ENCODE peak calls at places on chromosomes 16 and 17, in nine cellular contexts. One of them, this sample, is unnamed.

GRCh38 chr16:67100569-67101300 is 9.0 kb upstream of the PHAF1 start:
- DNase-seq in IMR-90: peak
- DNase-seq in neural progenitor cell: no peak
- DNase-seq in PC-3: peak
- DNase-seq in mammary epithelial cell: no peak
- DNase-seq in endodermal cell: no peak
- DNase-seq in neuronal stem cell: no peak
- DNase-seq in SK-N-SH: peak
- DNase-seq in GM23248: peak
- DNase-seq in this sample: no peak

GRCh38 chr16:84703671-84704070 is 3.9 kb downstream of the USP10 start:
- DNase-seq in neural progenitor cell: peak
- DNase-seq in PC-3: no peak
- DNase-seq in mammary epithelial cell: no peak
- DNase-seq in SK-N-SH: no peak
- DNase-seq in endodermal cell: no peak
- DNase-seq in GM23248: no peak
- DNase-seq in IMR-90: no peak
- DNase-seq in neuronal stem cell: no peak
- DNase-seq in this sample: no peak

GRCh38 chr17:50056961-50057330 is 1.0 kb downstream of the ITGA3 start:
- DNase-seq in IMR-90: peak
- DNase-seq in neural progenitor cell: peak
- DNase-seq in neuronal stem cell: no peak
- DNase-seq in GM23248: peak
- DNase-seq in mammary epithelial cell: peak
- DNase-seq in SK-N-SH: no peak
- DNase-seq in endodermal cell: peak
- DNase-seq in PC-3: peak
- DNase-seq in this sample: no peak

GRCh38 chr16:85205747-85206471 is 93.6 kb upstream of the CIBAR2 start:
- DNase-seq in SK-N-SH: peak
- DNase-seq in mammary epithelial cell: no peak
- DNase-seq in GM23248: peak
- DNase-seq in neuronal stem cell: no peak
- DNase-seq in endodermal cell: no peak
- DNase-seq in neural progenitor cell: no peak
- DNase-seq in IMR-90: peak
- DNase-seq in PC-3: no peak
- DNase-seq in this sample: no peak

GRCh38 chr17:77257169-77257568 is 116.4 kb downstream of the SEC14L1 start:
- DNase-seq in mammary epithelial cell: no peak
- DNase-seq in IMR-90: no peak
- DNase-seq in endodermal cell: no peak
- DNase-seq in neuronal stem cell: no peak
- DNase-seq in GM23248: no peak
- DNase-seq in SK-N-SH: no peak
- DNase-seq in neural progenitor cell: no peak
- DNase-seq in PC-3: no peak
- DNase-seq in this sample: no peak

GRCh38 chr17:804541-805435 is 22.6 kb downstream of the MRM3 start:
- DNase-seq in GM23248: no peak
- DNase-seq in mammary epithelial cell: no peak
- DNase-seq in endodermal cell: no peak
- DNase-seq in neural progenitor cell: peak
- DNase-seq in PC-3: no peak
- DNase-seq in neuronal stem cell: no peak
- DNase-seq in IMR-90: no peak
- DNase-seq in SK-N-SH: no peak
- DNase-seq in this sample: no peak

GRCh38 chr17:410674-411401 is 58.2 kb upstream of the RPH3AL start:
- DNase-seq in endodermal cell: no peak
- DNase-seq in neuronal stem cell: peak
- DNase-seq in PC-3: no peak
- DNase-seq in mammary epithelial cell: no peak
- DNase-seq in neural progenitor cell: peak
- DNase-seq in IMR-90: peak
- DNase-seq in SK-N-SH: peak
- DNase-seq in GM23248: peak
- DNase-seq in this sample: no peak

GRCh38 chr17:39174907-39175694 is 9.1 kb upstream of the ARL5C start:
- DNase-seq in neural progenitor cell: peak
- DNase-seq in neuronal stem cell: peak
- DNase-seq in endodermal cell: peak
- DNase-seq in IMR-90: peak
- DNase-seq in SK-N-SH: peak
- DNase-seq in mammary epithelial cell: no peak
- DNase-seq in GM23248: peak
- DNase-seq in PC-3: peak
- DNase-seq in this sample: no peak

GRCh38 chr17:180380-181212 is 854 bp downstream of the DOC2B start:
- DNase-seq in IMR-90: no peak
- DNase-seq in neural progenitor cell: peak
- DNase-seq in SK-N-SH: peak
- DNase-seq in neuronal stem cell: peak
- DNase-seq in mammary epithelial cell: no peak
- DNase-seq in PC-3: no peak
- DNase-seq in endodermal cell: peak
- DNase-seq in GM23248: peak
- DNase-seq in this sample: no peak

GRCh38 chr17:81329279-81329926 is 34.3 kb upstream of the SLC38A10 start:
- DNase-seq in GM23248: peak
- DNase-seq in PC-3: peak
- DNase-seq in SK-N-SH: peak
- DNase-seq in IMR-90: peak
- DNase-seq in neural progenitor cell: peak
- DNase-seq in mammary epithelial cell: peak
- DNase-seq in neuronal stem cell: no peak
- DNase-seq in endodermal cell: peak
- DNase-seq in this sample: peak

GRCh38 chr17:47650525-47651522 is 1.1 kb downstream of the KPNB1 start:
- DNase-seq in GM23248: peak
- DNase-seq in neural progenitor cell: peak
- DNase-seq in PC-3: peak
- DNase-seq in SK-N-SH: peak
- DNase-seq in neuronal stem cell: peak
- DNase-seq in IMR-90: peak
- DNase-seq in mammary epithelial cell: peak
- DNase-seq in endodermal cell: peak
- DNase-seq in this sample: peak
- H3K27ac ChIP-seq in GM23248: peak
- H3K27ac ChIP-seq in neural progenitor cell: peak
- H3K27ac ChIP-seq in PC-3: peak
- H3K27ac ChIP-seq in SK-N-SH: peak
- H3K27ac ChIP-seq in neuronal stem cell: peak
- H3K27ac ChIP-seq in IMR-90: peak
- H3K27ac ChIP-seq in mammary epithelial cell: peak
- H3K27ac ChIP-seq in endodermal cell: peak
- H3K27ac ChIP-seq in this sample: peak

GRCh38 chr17:73068322-73069153 is 23.9 kb downstream of the SLC39A11 start:
- DNase-seq in neural progenitor cell: no peak
- DNase-seq in neuronal stem cell: no peak
- DNase-seq in mammary epithelial cell: peak
- DNase-seq in IMR-90: peak
- DNase-seq in SK-N-SH: peak
- DNase-seq in GM23248: peak
- DNase-seq in endodermal cell: no peak
- DNase-seq in PC-3: peak
- DNase-seq in this sample: no peak

GRCh38 chr17:73069846-73070245 is 22.6 kb downstream of the SLC39A11 start:
- DNase-seq in IMR-90: no peak
- DNase-seq in endodermal cell: no peak
- DNase-seq in neural progenitor cell: no peak
- DNase-seq in neuronal stem cell: no peak
- DNase-seq in PC-3: no peak
- DNase-seq in mammary epithelial cell: no peak
- DNase-seq in GM23248: no peak
- DNase-seq in SK-N-SH: no peak
- DNase-seq in this sample: no peak

GRCh38 chr17:73067075-73067474 is 25.4 kb downstream of the SLC39A11 start:
- DNase-seq in mammary epithelial cell: no peak
- DNase-seq in SK-N-SH: no peak
- DNase-seq in IMR-90: peak
- DNase-seq in neuronal stem cell: no peak
- DNase-seq in PC-3: no peak
- DNase-seq in neural progenitor cell: no peak
- DNase-seq in endodermal cell: no peak
- DNase-seq in GM23248: no peak
- DNase-seq in this sample: no peak

GRCh38 chr17:73071387-73071999 is 21.0 kb downstream of the SLC39A11 start:
- DNase-seq in neural progenitor cell: no peak
- DNase-seq in GM23248: peak
- DNase-seq in PC-3: no peak
- DNase-seq in endodermal cell: no peak
- DNase-seq in mammary epithelial cell: no peak
- DNase-seq in IMR-90: peak
- DNase-seq in SK-N-SH: no peak
- DNase-seq in neuronal stem cell: no peak
- DNase-seq in this sample: no peak

DNA sequence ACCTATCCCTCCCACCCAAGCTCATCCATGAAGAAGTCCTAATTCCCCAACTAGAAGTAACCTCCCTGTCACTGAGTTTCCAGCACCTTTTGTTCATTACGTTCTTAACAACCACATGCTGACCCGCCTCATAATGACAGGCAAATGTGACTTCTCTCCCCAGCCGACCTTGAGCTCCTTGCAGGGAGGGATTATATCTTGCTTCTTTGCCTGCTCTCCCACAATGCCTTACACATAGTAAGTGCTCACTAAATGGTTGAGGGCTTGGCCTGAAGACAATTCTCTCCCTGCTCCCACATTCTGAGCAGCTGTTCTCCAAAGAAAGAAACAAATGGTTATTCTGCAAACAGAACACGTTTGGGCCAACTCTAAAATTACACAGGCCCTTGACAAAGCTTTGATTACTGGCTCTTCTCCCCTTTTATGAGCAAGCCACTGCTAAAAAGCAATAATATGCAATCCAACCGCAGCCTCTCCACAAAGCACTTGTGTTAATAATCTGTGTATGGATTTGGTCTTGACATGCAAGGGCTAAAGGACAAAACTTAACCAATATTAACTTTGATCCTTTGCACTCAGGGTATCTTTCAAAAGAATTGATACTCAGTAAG is 23.2 kb downstream of the SLC39A11 start:
- DNase-seq in endodermal cell: no peak
- DNase-seq in mammary epithelial cell: no peak
- DNase-seq in PC-3: no peak
- DNase-seq in SK-N-SH: no peak
- DNase-seq in IMR-90: no peak
- DNase-seq in neural progenitor cell: no peak
- DNase-seq in GM23248: no peak
- DNase-seq in neuronal stem cell: no peak
- DNase-seq in this sample: no peak
- H3K9ac ChIP-seq in endodermal cell: no peak
- H3K9ac ChIP-seq in mammary epithelial cell: no peak
- H3K9ac ChIP-seq in PC-3: no peak
- H3K9ac ChIP-seq in SK-N-SH: no peak
- H3K9ac ChIP-seq in IMR-90: no peak
- H3K9ac ChIP-seq in neural progenitor cell: no peak
- H3K9ac ChIP-seq in GM23248: no peak
- H3K9ac ChIP-seq in neuronal stem cell: no peak
- H3K9ac ChIP-seq in this sample: no peak

DNA sequence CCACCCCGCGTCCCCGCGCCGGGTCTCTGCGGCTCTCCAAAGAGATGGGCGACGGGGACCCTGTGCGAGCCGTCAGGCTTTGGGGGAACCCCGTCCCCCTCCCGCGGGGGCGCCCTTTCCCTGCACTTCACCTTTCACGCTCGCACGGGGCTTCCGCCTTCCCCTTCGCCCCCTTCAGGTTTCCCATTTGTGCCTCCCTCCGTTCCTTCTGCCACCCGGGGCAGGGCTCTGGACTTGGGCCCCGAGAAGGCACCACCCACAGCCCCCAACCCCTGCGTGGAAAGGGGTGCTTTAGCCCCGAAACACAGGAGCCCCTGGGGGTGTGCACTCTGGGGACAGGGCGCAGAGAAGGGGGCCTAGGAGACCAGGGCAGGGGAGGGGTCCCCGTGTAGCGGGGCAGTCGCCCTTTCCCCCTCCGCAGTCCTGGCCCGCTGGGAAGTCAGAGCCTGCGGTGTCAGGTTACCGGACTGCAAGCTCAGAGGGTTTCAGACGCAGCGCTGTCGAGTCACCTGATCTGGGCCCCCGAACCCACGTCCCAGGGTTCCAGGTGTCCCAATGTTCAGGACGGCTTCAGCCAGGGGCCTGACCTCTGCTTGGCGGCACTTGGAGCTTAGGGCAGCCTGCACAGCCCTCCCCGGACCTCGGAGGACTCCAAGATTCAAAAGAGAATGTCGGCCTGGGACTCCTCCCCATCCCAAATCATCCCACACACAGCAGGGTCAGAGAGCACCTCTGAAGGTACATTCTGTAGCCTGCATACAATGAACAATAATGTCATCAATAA is 6.7 kb upstream of the CCDC92B start:
- DNase-seq in neural progenitor cell: peak
- DNase-seq in GM23248: peak
- DNase-seq in endodermal cell: peak
- DNase-seq in IMR-90: no peak
- DNase-seq in mammary epithelial cell: no peak
- DNase-seq in PC-3: no peak
- DNase-seq in SK-N-SH: no peak
- DNase-seq in neuronal stem cell: peak
- DNase-seq in this sample: no peak
- H3K4me3 ChIP-seq in neural progenitor cell: peak
- H3K4me3 ChIP-seq in GM23248: no peak
- H3K4me3 ChIP-seq in endodermal cell: peak
- H3K4me3 ChIP-seq in IMR-90: no peak
- H3K4me3 ChIP-seq in mammary epithelial cell: no peak
- H3K4me3 ChIP-seq in PC-3: no peak
- H3K4me3 ChIP-seq in SK-N-SH: no peak
- H3K4me3 ChIP-seq in neuronal stem cell: peak
- H3K4me3 ChIP-seq in this sample: no peak

GRCh38 chr17:70078994-70079531 is 4.0 kb downstream of the KCNJ16 start:
- DNase-seq in neural progenitor cell: no peak
- DNase-seq in mammary epithelial cell: no peak
- DNase-seq in endodermal cell: no peak
- DNase-seq in neuronal stem cell: no peak
- DNase-seq in PC-3: no peak
- DNase-seq in SK-N-SH: no peak
- DNase-seq in GM23248: no peak
- DNase-seq in IMR-90: no peak
- DNase-seq in this sample: no peak
- H3K27ac ChIP-seq in neural progenitor cell: no peak
- H3K27ac ChIP-seq in mammary epithelial cell: no peak
- H3K27ac ChIP-seq in endodermal cell: no peak
- H3K27ac ChIP-seq in neuronal stem cell: no peak
- H3K27ac ChIP-seq in PC-3: no peak
- H3K27ac ChIP-seq in SK-N-SH: no peak
- H3K27ac ChIP-seq in GM23248: no peak
- H3K27ac ChIP-seq in IMR-90: no peak
- H3K27ac ChIP-seq in this sample: no peak

GRCh38 chr16:252366-253337 is 18.0 kb downstream of the FAM234A start:
- DNase-seq in mammary epithelial cell: no peak
- DNase-seq in PC-3: no peak
- DNase-seq in GM23248: no peak
- DNase-seq in SK-N-SH: no peak
- DNase-seq in neuronal stem cell: no peak
- DNase-seq in endodermal cell: no peak
- DNase-seq in neural progenitor cell: no peak
- DNase-seq in IMR-90: no peak
- DNase-seq in this sample: no peak
- H3K9ac ChIP-seq in mammary epithelial cell: no peak
- H3K9ac ChIP-seq in PC-3: no peak
- H3K9ac ChIP-seq in GM23248: no peak
- H3K9ac ChIP-seq in SK-N-SH: no peak
- H3K9ac ChIP-seq in neuronal stem cell: no peak
- H3K9ac ChIP-seq in endodermal cell: no peak
- H3K9ac ChIP-seq in neural progenitor cell: no peak
- H3K9ac ChIP-seq in IMR-90: no peak
- H3K9ac ChIP-seq in this sample: no peak